ENCODE peak calls at places on chromosomes 5 and 9, in six cellular contexts. S is heart left ventricle, W is tibial nerve, E is psoas muscle, H is body of pancreas, X is fibroblast of lung. J is an unnamed sample. For H3K4me1 and H3K9me3, the result is how much of the 10 kb centered on the place peaks cover.

GRCh38 chr5:13508559-13508958 is 435.9 kb downstream of the DNAH5 start:
- DNase-seq in S (no peak), W (no peak), E (no peak), H (no peak), X (no peak), J (no peak)

GRCh38 chr5:77957081-77957480 is 180.9 kb upstream of the TBCA start:
- DNase-seq in S (no peak), W (no peak), E (no peak), H (no peak), X (no peak), J (no peak)

GRCh38 chr9:26657958-26658357 is 234.6 kb downstream of the CAAP1 start:
- DNase-seq in S (no peak), W (no peak), E (no peak), H (no peak), X (no peak), J (no peak)

GRCh38 chr5:169183581-169183980 is 117.4 kb downstream of the SLIT3 start:
- DNase-seq in S (no peak), W (no peak), E (no peak), H (no peak), X (peak), J (no peak)

GRCh38 chr9:129331772-129332512 is 153.9 kb upstream of the IER5L start:
- DNase-seq in S (no peak), W (no peak), E (no peak), H (no peak), X (no peak), J (no peak)

GRCh38 chr5:120769291-120769872 is 305.3 kb downstream of the PRR16 start:
- DNase-seq in S (no peak), W (no peak), E (no peak), H (no peak), X (peak), J (no peak)

GRCh38 chr5:133029321-133029720 is 3.0 kb upstream of the ZCCHC10 start:
- DNase-seq in S (no peak), W (no peak), E (no peak), H (no peak), X (no peak), J (no peak)

GRCh38 chr9:37172511-37172910 is 52.1 kb downstream of the ZCCHC7 start:
- DNase-seq in S (no peak), W (no peak), E (no peak), H (no peak), X (no peak), J (no peak)

GRCh38 chr5:135833961-135834638 is 363 bp upstream of the SLC25A48 start:
- DNase-seq in S (no peak), W (no peak), E (no peak), H (no peak), X (no peak), J (no peak)

GRCh38 chr5:130323804-130324454 is 419.7 kb downstream of the CHSY3 start:
- DNase-seq in S (no peak), W (no peak), E (no peak), H (no peak), X (peak), J (no peak)

GRCh38 chr9:68507098-68507795 is 33.4 kb downstream of the TMEM252 start:
- DNase-seq in S (no peak), W (no peak), E (no peak), H (no peak), X (no peak), J (no peak)

GRCh38 chr5:132414634-132415377 is 45.3 kb downstream of the SLC22A5 start:
- DNase-seq in S (no peak), W (no peak), E (no peak), H (peak), X (peak), J (no peak)

GRCh38 chr5:132334812-132335211 is 34.7 kb upstream of the SLC22A5 start:
- DNase-seq in S (no peak), W (no peak), E (no peak), H (no peak), X (peak), J (no peak)

GRCh38 chr5:68343421-68343826 is 127.9 kb downstream of the PIK3R1 start:
- DNase-seq in S (no peak), W (peak), E (peak), H (peak), X (peak), J (no peak)

GRCh38 chr5:77632526-77633268 is 5.8 kb downstream of the OTP start:
- DNase-seq in S (no peak), W (no peak), E (no peak), H (no peak), X (no peak), J (no peak)

DNA sequence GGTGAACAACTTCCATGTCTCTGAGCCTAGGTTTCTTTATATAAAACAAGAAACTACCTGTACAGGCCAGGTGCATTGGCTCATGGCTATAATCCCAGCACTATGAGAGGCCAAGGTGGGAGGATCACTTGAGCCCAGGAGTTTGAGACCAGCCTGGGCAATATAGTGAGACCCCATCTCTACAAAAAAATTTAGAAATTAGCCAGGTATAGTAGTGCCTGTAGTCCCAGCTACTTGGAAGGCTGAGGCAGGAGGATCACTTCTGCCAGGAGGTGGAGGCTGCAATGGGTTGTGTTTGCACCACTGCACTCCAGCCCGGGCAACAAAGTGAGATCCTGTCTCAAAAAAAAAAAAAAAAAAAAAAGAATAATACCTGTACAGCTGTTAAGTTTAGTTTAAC is 11.1 kb downstream of the FAM13B start:
- DNase-seq in S (no peak), W (no peak), E (no peak), H (no peak), X (no peak), J (no peak)
- H3K4me1 ChIP-seq in S (under half), W (under half), E (under half), H (under half), X (under half), J (under half)

GRCh38 chr5:3197237-3197636 is 398.4 kb upstream of the IRX1 start:
- DNase-seq in S (no peak), W (no peak), E (no peak), H (no peak), X (no peak), J (no peak)
- H3K9me3 ChIP-seq in S (under half), W (under half), E (under half), H (under half), X (under half), J (under half)

GRCh38 chr5:143059355-143059754 is 289.2 kb downstream of the ARHGAP26 start:
- DNase-seq in S (no peak), W (no peak), E (no peak), H (no peak), X (no peak), J (no peak)
- H3K4me1 ChIP-seq in S (half or more), W (under half), E (half or more), H (under half), X (half or more), J (under half)

GRCh38 chr9:123319541-123320339 is 36.3 kb upstream of the CRB2 start:
- DNase-seq in S (no peak), W (no peak), E (no peak), H (no peak), X (no peak), J (no peak)
- H3K9me3 ChIP-seq in S (under half), W (under half), E (under half), H (under half), X (under half), J (under half)